ENCODE peak calls at places on chromosomes 13 and 19, in nine cellular contexts. D is cardiac muscle cell, F is lung, V is heart left ventricle, A is tibial artery, E is thyroid gland, Q is psoas muscle, M is kidney epithelial cell, O is esophagus muscularis mucosa. J is an unnamed sample.
A peak's percentile ranks its signal among the peaks of the same experiment; 100 is the strongest.

GRCh38 chr13:112709825-112710783 is 20.3 kb downstream of the ATP11A start:
- DNase-seq in D (no peak), F (no peak), V (no peak), A (peak; percentile 61), E (no peak), Q (no peak), M (no peak), O (no peak), J (no peak)

GRCh38 chr13:28622286-28622685 is 36.6 kb upstream of the POMP start:
- DNase-seq in D (no peak), F (peak; percentile 47), V (peak; percentile 44), A (peak; percentile 81), E (no peak), Q (peak; percentile 39), M (no peak), O (no peak), J (no peak)

GRCh38 chr19:6242677-6243076 is 37.1 kb downstream of the MLLT1 start:
- DNase-seq in D (no peak), F (no peak), V (no peak), A (no peak), E (no peak), Q (no peak), M (no peak), O (no peak), J (no peak)

GRCh38 chr13:91643394-91643793 is 245.0 kb downstream of the GPC5 start:
- DNase-seq in D (no peak), F (no peak), V (no peak), A (no peak), E (no peak), Q (no peak), M (no peak), O (no peak), J (no peak)

GRCh38 chr19:13795595-13796300 is 505 bp downstream of the ZSWIM4 start:
- DNase-seq in D (peak; percentile 30), F (no peak), V (peak; percentile 39), A (peak; percentile 73), E (peak; percentile 54), Q (no peak), M (no peak), O (no peak), J (no peak)

GRCh38 chr19:35832054-35832453 is 19.4 kb upstream of the PRODH2 start:
- DNase-seq in D (no peak), F (no peak), V (no peak), A (no peak), E (no peak), Q (no peak), M (no peak), O (no peak), J (no peak)

GRCh38 chr19:5850743-5851293 is 431 bp downstream of the FUT3 start:
- DNase-seq in D (no peak), F (peak; percentile 84), V (no peak), A (no peak), E (peak; percentile 86), Q (no peak), M (no peak), O (no peak), J (peak; percentile 29)

GRCh38 chr13:79671420-79671819 is 190.5 kb downstream of the NDFIP2 start:
- DNase-seq in D (no peak), F (no peak), V (no peak), A (no peak), E (no peak), Q (no peak), M (no peak), O (no peak), J (no peak)

GRCh38 chr19:41997851-41998229 is 3.8 kb upstream of the ATP1A3 start:
- DNase-seq in D (no peak), F (no peak), V (no peak), A (no peak), E (no peak), Q (no peak), M (no peak), O (no peak), J (no peak)

GRCh38 chr13:51230473-51231105 is 8.4 kb downstream of the FAM124A start:
- DNase-seq in D (peak; percentile 38), F (no peak), V (peak; percentile 63), A (no peak), E (peak; percentile 80), Q (peak; percentile 46), M (no peak), O (no peak), J (no peak)

GRCh38 chr13:33033361-33033812 is 17.2 kb downstream of the KL start:
- DNase-seq in D (peak; percentile 13), F (no peak), V (no peak), A (no peak), E (no peak), Q (no peak), M (no peak), O (no peak), J (no peak)

GRCh38 chr19:17751103-17751911 is at the start of gene FCHO1:
- DNase-seq in D (no peak), F (no peak), V (peak; percentile 69), A (peak; percentile 71), E (peak; percentile 15), Q (no peak), M (no peak), O (no peak), J (no peak)

GRCh38 chr13:98974053-98974452 is 3.8 kb downstream of the DOCK9 start:
- DNase-seq in D (no peak), F (no peak), V (no peak), A (no peak), E (no peak), Q (no peak), M (no peak), O (no peak), J (no peak)

GRCh38 chr13:50441141-50441540 is 402.4 kb downstream of the DLEU7 start:
- DNase-seq in D (no peak), F (no peak), V (no peak), A (no peak), E (no peak), Q (no peak), M (no peak), O (no peak), J (no peak)

GRCh38 chr13:84137292-84137691 is 255.0 kb upstream of the SLITRK1 start:
- DNase-seq in D (no peak), F (no peak), V (no peak), A (no peak), E (no peak), Q (no peak), M (no peak), O (no peak), J (no peak)

GRCh38 chr13:91574756-91575155 is 176.3 kb downstream of the GPC5 start:
- DNase-seq in D (no peak), F (no peak), V (no peak), A (no peak), E (no peak), Q (no peak), M (no peak), O (no peak), J (no peak)

GRCh38 chr19:54137913-54138776 is 583 bp downstream of the CNOT3 start:
- DNase-seq in D (peak; percentile 37), F (no peak), V (no peak), A (no peak), E (peak; percentile 23), Q (no peak), M (no peak), O (no peak), J (no peak)

GRCh38 chr13:41465215-41465907 is 8.0 kb downstream of the RGCC start:
- DNase-seq in D (no peak), F (peak; percentile 45), V (peak; percentile 67), A (no peak), E (peak; percentile 21), Q (peak; percentile 58), M (peak; percentile 57), O (no peak), J (peak; percentile 31)

GRCh38 chr13:42821437-42821836 is 40.1 kb downstream of the FAM216B start:
- DNase-seq in D (no peak), F (no peak), V (no peak), A (no peak), E (no peak), Q (no peak), M (no peak), O (no peak), J (peak; percentile 59)

GRCh38 chr19:58227964-58228583 is 640 bp upstream of the ZNF544 start:
- DNase-seq in D (peak; percentile 19), F (no peak), V (no peak), A (no peak), E (peak; percentile 41), Q (no peak), M (no peak), O (no peak), J (no peak)

GRCh38 chr19:55387736-55388497 is 2.2 kb downstream of the RPL28 start:
- DNase-seq in D (no peak), F (no peak), V (no peak), A (no peak), E (no peak), Q (no peak), M (no peak), O (no peak), J (no peak)
- H3K36me3 ChIP-seq in D (peaks cover 28% of the 10 kb centered on the region), F (peaks cover 43% of the 10 kb centered on the region), V (no peaks in the 10 kb centered on the region), A (peaks cover 60% of the 10 kb centered on the region), E (peaks cover 23% of the 10 kb centered on the region), Q (peaks cover 8% of the 10 kb centered on the region), M (peaks cover 4% of the 10 kb centered on the region), O (peaks cover 58% of the 10 kb centered on the region), J (peaks cover 38% of the 10 kb centered on the region)

GRCh38 chr13:49217962-49218492 is 2.1 kb upstream of the MLNR start:
- DNase-seq in D (no peak), F (no peak), V (no peak), A (no peak), E (no peak), Q (no peak), M (no peak), O (peak; percentile 62), J (no peak)
- H3K4me3 ChIP-seq in D (no peak overlapping the region), F (no peak overlapping the region), V (no peak overlapping the region), A (no peak overlapping the region), E (no peak overlapping the region), Q (no peak overlapping the region), M (no peak overlapping the region), O (no peak overlapping the region), J (no peak overlapping the region)

GRCh38 chr19:46376241-46377153 is 29.6 kb downstream of the PPP5C start:
- DNase-seq in D (no peak), F (no peak), V (no peak), A (peak; percentile 59), E (no peak), Q (no peak), M (no peak), O (no peak), J (no peak)
- TF ChIP-seq CTCF in D (no peak), F (no peak), V (no peak), A (no peak), E (no peak), Q (no peak), M (no peak), O (no peak), J (no peak)

DNA sequence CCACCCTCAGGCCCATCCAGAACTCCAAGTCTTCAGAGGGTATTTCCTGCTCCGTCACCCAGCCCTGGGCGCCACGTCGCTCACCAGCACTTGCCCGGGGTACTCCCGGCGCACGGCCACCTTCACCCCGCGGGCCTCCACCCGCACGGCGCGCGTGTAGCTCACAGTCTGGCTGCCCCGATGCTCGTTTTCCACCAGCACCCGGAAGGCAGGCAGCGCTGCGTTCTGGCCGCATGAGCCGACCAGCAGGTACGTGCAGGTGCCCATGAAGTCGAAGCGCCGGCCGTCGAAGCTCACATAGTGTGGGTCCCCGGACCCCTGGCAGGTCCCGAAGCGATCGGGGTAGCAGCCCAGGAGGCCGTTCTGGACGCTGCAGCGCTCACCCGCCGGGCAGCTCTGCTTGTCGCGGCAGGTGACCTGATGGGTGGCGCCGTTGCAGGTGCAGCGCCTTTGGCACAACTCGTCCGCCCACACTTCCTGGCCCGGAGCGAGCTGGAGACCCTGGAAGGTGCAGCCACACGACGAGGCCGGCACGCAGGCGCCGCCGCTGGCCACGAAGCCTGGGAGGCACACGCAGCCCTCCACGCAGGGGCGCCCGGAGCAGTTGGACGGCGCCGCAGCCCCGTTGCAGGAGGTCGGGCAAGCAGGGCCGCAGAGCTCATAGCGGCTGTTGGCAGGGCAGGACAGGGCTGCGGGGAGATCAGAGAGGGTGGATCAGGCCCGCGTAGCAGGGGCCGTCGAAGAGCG is 19.2 kb downstream of the FCGBP start:
- DNase-seq in D (no peak), F (peak; percentile 26), V (no peak), A (peak; percentile 60), E (peak; percentile 30), Q (no peak), M (no peak), O (peak; percentile 75), J (no peak)
- H3K36me3 ChIP-seq in D (no peaks in the 10 kb centered on the region), F (no peaks in the 10 kb centered on the region), V (no peaks in the 10 kb centered on the region), A (no peaks in the 10 kb centered on the region), E (no peaks in the 10 kb centered on the region), Q (no peaks in the 10 kb centered on the region), M (no peaks in the 10 kb centered on the region), O (no peaks in the 10 kb centered on the region), J (no peaks in the 10 kb centered on the region)